ENCODE peak calls at places on chromosomes 4 and X, in eight cellular contexts. B, Y, P, D, W, E, U and T are unnamed samples.

GRCh38 chr4:10983274-10983673 is 298.7 kb upstream of the CLNK start:
- DNase-seq in B (no peak), Y (no peak), P (no peak), D (no peak), W (no peak), E (no peak), U (peak; percentile 54), T (no peak)

GRCh38 chrX:13130776-13131175 is 86.4 kb upstream of the FAM9C start:
- DNase-seq in B (no peak), Y (no peak), P (no peak), D (no peak), W (no peak), E (no peak), U (no peak), T (no peak)

GRCh38 chr4:10157478-10158354 is 41.1 kb upstream of the WDR1 start:
- DNase-seq in B (peak; percentile 74), Y (peak; percentile 89), P (no peak), D (peak; percentile 53), W (peak; percentile 53), E (peak; percentile 40), U (peak; percentile 64), T (peak; percentile 75)

GRCh38 chrX:72029473-72030411 is 102.0 kb downstream of the RTL5 start:
- DNase-seq in B (peak; percentile 80), Y (no peak), P (peak; percentile 41), D (no peak), W (peak; percentile 60), E (no peak), U (no peak), T (no peak)

GRCh38 chr4:151340751-151341385 is 15.5 kb upstream of the SH3D19 start:
- DNase-seq in B (no peak), Y (no peak), P (no peak), D (no peak), W (no peak), E (no peak), U (no peak), T (no peak)

GRCh38 chr4:149765630-149766029 is 50.0 kb downstream of the IQCM start:
- DNase-seq in B (no peak), Y (no peak), P (peak; percentile 41), D (no peak), W (no peak), E (no peak), U (no peak), T (no peak)

GRCh38 chr4:76950846-76951321 is 1.3 kb downstream of the SEPTIN11 start:
- DNase-seq in B (peak; percentile 20), Y (peak; percentile 73), P (no peak), D (peak; percentile 12), W (peak; percentile 44), E (no peak), U (peak; percentile 49), T (peak; percentile 25)

GRCh38 chr4:6354119-6354518 is 84.5 kb downstream of the WFS1 start:
- DNase-seq in B (no peak), Y (no peak), P (no peak), D (no peak), W (no peak), E (no peak), U (no peak), T (no peak)

GRCh38 chrX:154351183-154352011 is 23.0 kb downstream of the FLNA start:
- DNase-seq in B (no peak), Y (no peak), P (no peak), D (no peak), W (peak; percentile 5), E (no peak), U (no peak), T (no peak)

GRCh38 chrX:71195959-71196727 is 26.9 kb upstream of the GJB1 start:
- DNase-seq in B (no peak), Y (peak; percentile 41), P (no peak), D (no peak), W (no peak), E (no peak), U (peak; percentile 33), T (no peak)

GRCh38 chr4:83558693-83559092 is 22.8 kb downstream of the GPAT3 start:
- DNase-seq in B (no peak), Y (no peak), P (no peak), D (no peak), W (no peak), E (no peak), U (no peak), T (no peak)

GRCh38 chrX:110569506-110569905 is 210.9 kb downstream of the RTL9 start:
- DNase-seq in B (no peak), Y (no peak), P (peak; percentile 47), D (no peak), W (no peak), E (no peak), U (no peak), T (no peak)

GRCh38 chr4:176238157-176238608 is 30.8 kb downstream of the ASB5 start:
- DNase-seq in B (no peak), Y (no peak), P (peak; percentile 77), D (no peak), W (no peak), E (no peak), U (no peak), T (no peak)

GRCh38 chr4:1099684-1100335 is 13.6 kb downstream of the RNF212 start:
- DNase-seq in B (no peak), Y (no peak), P (no peak), D (no peak), W (no peak), E (no peak), U (no peak), T (no peak)

GRCh38 chrX:24485976-24486680 is 21.0 kb downstream of the PDK3 start:
- DNase-seq in B (no peak), Y (no peak), P (no peak), D (no peak), W (peak; percentile 40), E (no peak), U (no peak), T (no peak)

GRCh38 chr4:900073-900472 is 32.0 kb downstream of the GAK start:
- DNase-seq in B (no peak), Y (no peak), P (no peak), D (no peak), W (no peak), E (no peak), U (no peak), T (no peak)

GRCh38 chr4:122003335-122003734 is 51.5 kb upstream of the TRPC3 start:
- DNase-seq in B (peak; percentile 32), Y (peak; percentile 89), P (no peak), D (peak; percentile 33), W (peak; percentile 74), E (peak; percentile 30), U (peak; percentile 73), T (peak; percentile 9)
- TF ChIP-seq CTCF in B (peak; percentile 41), Y (peak; percentile 83), P (peak; percentile 32), D (peak; percentile 72), W (peak; percentile 76), E (peak; percentile 25), U (peak; percentile 69), T (peak; percentile 39)

GRCh38 chrX:68718443-68718820 is 71.0 kb downstream of the STARD8 start:
- DNase-seq in B (no peak), Y (no peak), P (no peak), D (no peak), W (no peak), E (no peak), U (no peak), T (no peak)

GRCh38 chrX:68721546-68721945 is 74.1 kb downstream of the STARD8 start:
- DNase-seq in B (no peak), Y (no peak), P (no peak), D (no peak), W (no peak), E (no peak), U (no peak), T (no peak)

GRCh38 chrX:68719181-68719903 is 71.9 kb downstream of the STARD8 start:
- DNase-seq in B (no peak), Y (no peak), P (no peak), D (no peak), W (no peak), E (no peak), U (no peak), T (no peak)

GRCh38 chrX:68720851-68721250 is 73.4 kb downstream of the STARD8 start:
- DNase-seq in B (no peak), Y (no peak), P (no peak), D (no peak), W (no peak), E (no peak), U (no peak), T (no peak)

GRCh38 chrX:68719904-68720614 is 72.6 kb downstream of the STARD8 start:
- DNase-seq in B (no peak), Y (peak; percentile 32), P (no peak), D (no peak), W (no peak), E (no peak), U (no peak), T (no peak)
- TF ChIP-seq CTCF in B (peak; percentile 22), Y (peak; percentile 29), P (no peak), D (peak; percentile 13), W (peak; percentile 21), E (no peak), U (no peak), T (peak; percentile 16)

GRCh38 chr4:86878640-86879039 is 13.6 kb downstream of the C4orf36 start:
- DNase-seq in B (no peak), Y (peak; percentile 67), P (no peak), D (no peak), W (no peak), E (no peak), U (no peak), T (no peak)
- TF ChIP-seq CTCF in B (no peak), Y (peak; percentile 6), P (no peak), D (peak; percentile 32), W (peak; percentile 34), E (no peak), U (no peak), T (no peak)

DNA sequence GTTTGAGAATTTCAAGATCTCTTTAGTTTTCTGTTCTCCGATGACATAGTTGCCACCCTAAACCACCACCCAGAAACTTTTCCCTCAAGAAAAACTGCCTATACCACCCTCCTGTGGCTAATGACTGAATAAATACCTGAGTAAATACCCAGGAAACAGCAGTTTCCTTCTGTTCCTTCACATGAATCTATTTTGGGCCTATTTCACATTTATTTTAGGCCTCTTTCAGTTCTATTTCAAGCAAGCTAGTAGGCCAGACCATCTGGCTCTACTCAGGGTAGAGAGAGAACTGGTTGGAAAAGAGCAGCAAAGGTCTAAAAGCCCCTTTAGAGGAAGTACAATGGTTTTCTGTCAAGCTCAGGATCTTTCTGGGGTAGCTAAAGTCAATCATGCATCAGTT is 23.4 kb downstream of the ARHGEF9 start:
- DNase-seq in B (no peak), Y (no peak), P (no peak), D (no peak), W (no peak), E (no peak), U (peak; percentile 61), T (no peak)
- TF ChIP-seq CTCF in B (no peak), Y (no peak), P (no peak), D (no peak), W (no peak), E (no peak), U (peak; percentile 5), T (peak; percentile 34)

DNA sequence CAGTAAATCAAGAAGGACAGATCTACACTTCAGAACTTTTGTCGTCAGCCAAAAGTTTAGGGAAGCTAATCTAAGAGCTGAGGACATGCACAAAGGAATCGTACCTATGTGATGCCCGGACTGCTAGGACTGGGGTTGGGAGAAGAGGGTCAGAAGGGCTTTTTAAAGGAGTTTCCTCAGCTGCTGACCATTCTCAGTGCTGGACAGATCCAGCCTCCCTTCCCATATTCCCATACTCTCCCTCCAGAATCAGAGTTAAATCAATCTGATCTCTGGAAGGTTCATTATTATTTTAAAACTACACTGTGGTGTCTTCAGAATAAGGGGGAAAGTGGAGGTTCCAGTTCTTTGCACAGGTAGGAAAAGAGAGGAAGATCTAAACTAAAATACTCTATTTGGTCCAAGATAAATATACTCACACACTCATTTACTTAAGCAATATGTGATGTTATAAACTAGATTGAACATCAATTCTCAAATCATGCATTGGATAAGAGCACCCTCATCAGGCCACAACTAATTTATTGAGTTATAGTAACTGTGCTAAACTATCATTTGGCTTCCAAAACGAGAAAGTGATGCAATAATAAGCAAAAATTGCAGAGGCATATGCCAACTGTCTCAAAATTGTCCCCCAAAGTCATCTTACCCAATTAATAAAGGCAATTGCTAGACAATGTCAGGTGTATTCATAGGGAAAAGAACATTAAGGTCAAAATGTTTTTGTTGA is 124.7 kb downstream of the HNRNPD start:
- DNase-seq in B (peak; percentile 7), Y (no peak), P (no peak), D (no peak), W (no peak), E (no peak), U (no peak), T (no peak)
- TF ChIP-seq CTCF in B (no peak), Y (no peak), P (no peak), D (no peak), W (no peak), E (no peak), U (no peak), T (no peak)